ENCODE peak calls at places on chromosome 20, in ten cellular contexts. A is tibial nerve; T is CD4-positive, alpha-beta T cell; J is AG04450; M is CD4-positive, CD25-positive, alpha-beta regulatory T cell; Y is ovary; E is SK-N-SH; H is WERI-Rb-1; S is GM23338; L is neuronal stem cell. B is an unnamed sample.

GRCh38 chr20:45346291-45346718 is 1.9 kb downstream of the SDC4 start:
- DNase-seq in A (no peak), T (no peak), J (no peak), M (no peak), Y (no peak), E (no peak), H (no peak), S (no peak), L (no peak), B (no peak)

GRCh38 chr20:59787186-59787890 is 146.1 kb downstream of the SYCP2 start:
- DNase-seq in A (peak; percentile 2), T (no peak), J (no peak), M (no peak), Y (no peak), E (no peak), H (no peak), S (no peak), L (no peak), B (no peak)

GRCh38 chr20:10906830-10907229 is 233.0 kb upstream of the JAG1 start:
- DNase-seq in A (no peak), T (no peak), J (no peak), M (no peak), Y (no peak), E (no peak), H (no peak), S (no peak), L (no peak), B (no peak)

GRCh38 chr20:33370296-33370695 is 31.0 kb downstream of the CDK5RAP1 start:
- DNase-seq in A (no peak), T (peak; percentile 77), J (no peak), M (peak; percentile 34), Y (no peak), E (no peak), H (no peak), S (no peak), L (no peak), B (no peak)

GRCh38 chr20:38126146-38126912 is 38.7 kb downstream of the TGM2 start:
- DNase-seq in A (no peak), T (no peak), J (no peak), M (no peak), Y (peak; percentile 62), E (no peak), H (no peak), S (no peak), L (no peak), B (no peak)

GRCh38 chr20:51528263-51529026 is 14.1 kb downstream of the NFATC2 start:
- DNase-seq in A (no peak), T (peak; percentile 35), J (no peak), M (peak; percentile 26), Y (no peak), E (no peak), H (no peak), S (no peak), L (no peak), B (no peak)

GRCh38 chr20:32036716-32037355 is 15.2 kb upstream of the HCK start:
- DNase-seq in A (no peak), T (no peak), J (no peak), M (no peak), Y (no peak), E (no peak), H (no peak), S (no peak), L (no peak), B (no peak)

GRCh38 chr20:32336918-32337347 is 21.2 kb upstream of the ASXL1 start:
- DNase-seq in A (peak; percentile 25), T (no peak), J (no peak), M (no peak), Y (no peak), E (peak; percentile 47), H (no peak), S (peak; percentile 75), L (no peak), B (no peak)

GRCh38 chr20:52104546-52105044 is 87.0 kb downstream of the ZFP64 start:
- DNase-seq in A (no peak), T (no peak), J (no peak), M (no peak), Y (no peak), E (peak; percentile 46), H (no peak), S (peak; percentile 88), L (peak; percentile 46), B (no peak)

GRCh38 chr20:21272279-21272678 is 30.9 kb upstream of the XRN2 start:
- DNase-seq in A (no peak), T (no peak), J (no peak), M (no peak), Y (no peak), E (no peak), H (no peak), S (no peak), L (no peak), B (no peak)

GRCh38 chr20:34703573-34704176 is 469 bp upstream of the TP53INP2 start:
- DNase-seq in A (peak; percentile 17), T (no peak), J (no peak), M (peak; percentile 9), Y (peak; percentile 44), E (peak; percentile 60), H (no peak), S (peak; percentile 55), L (no peak), B (no peak)

GRCh38 chr20:56504373-56505005 is 20.1 kb upstream of the FAM209A start:
- DNase-seq in A (no peak), T (no peak), J (no peak), M (no peak), Y (no peak), E (peak; percentile 48), H (peak; percentile 9), S (peak; percentile 64), L (no peak), B (no peak)

GRCh38 chr20:50042370-50043313 is 59.9 kb downstream of the SNAI1 start:
- DNase-seq in A (no peak), T (no peak), J (no peak), M (no peak), Y (no peak), E (no peak), H (no peak), S (no peak), L (no peak), B (no peak)

GRCh38 chr20:34938466-34939163 is 17.0 kb downstream of the GSS start:
- DNase-seq in A (peak; percentile 53), T (no peak), J (no peak), M (no peak), Y (no peak), E (no peak), H (no peak), S (no peak), L (no peak), B (peak; percentile 31)

GRCh38 chr20:4516851-4517250 is 204.9 kb upstream of the PRND start:
- DNase-seq in A (no peak), T (no peak), J (no peak), M (no peak), Y (no peak), E (no peak), H (no peak), S (no peak), L (no peak), B (no peak)

GRCh38 chr20:49846206-49846807 is 33.7 kb downstream of the SLC9A8 start:
- DNase-seq in A (peak; percentile 81), T (peak; percentile 34), J (no peak), M (peak; percentile 27), Y (peak; percentile 43), E (peak; percentile 65), H (peak; percentile 54), S (peak; percentile 92), L (peak; percentile 49), B (no peak)

GRCh38 chr20:51542033-51542893 is at the start of gene NFATC2:
- DNase-seq in A (no peak), T (peak; percentile 39), J (no peak), M (peak; percentile 44), Y (peak; percentile 38), E (peak; percentile 90), H (no peak), S (peak; percentile 69), L (no peak), B (no peak)

GRCh38 chr20:3786665-3787639 is at the start of gene CENPB:
- DNase-seq in A (peak; percentile 84), T (peak; percentile 70), J (no peak), M (peak; percentile 84), Y (peak; percentile 93), E (peak; percentile 98), H (peak; percentile 83), S (peak; percentile 93), L (peak; percentile 87), B (peak; percentile 37)

GRCh38 chr20:35458388-35458787 is 3.0 kb downstream of the CEP250 start:
- DNase-seq in A (no peak), T (no peak), J (no peak), M (no peak), Y (no peak), E (peak; percentile 44), H (no peak), S (no peak), L (no peak), B (no peak)

GRCh38 chr20:1811621-1812498 is 83.3 kb upstream of the SIRPA start:
- DNase-seq in A (no peak), T (no peak), J (no peak), M (no peak), Y (no peak), E (no peak), H (no peak), S (peak; percentile 56), L (peak; percentile 41), B (no peak)
- H3K27ac ChIP-seq in A (peak overlapping the region; percentile 78), T (no peak overlapping the region), J (peak overlapping the region; percentile 52), M (no peak overlapping the region), Y (no peak overlapping the region), E (no peak overlapping the region), H (no peak overlapping the region), S (no peak overlapping the region), L (peak overlapping the region; percentile 7), B (peak overlapping the region; percentile 90)

DNA sequence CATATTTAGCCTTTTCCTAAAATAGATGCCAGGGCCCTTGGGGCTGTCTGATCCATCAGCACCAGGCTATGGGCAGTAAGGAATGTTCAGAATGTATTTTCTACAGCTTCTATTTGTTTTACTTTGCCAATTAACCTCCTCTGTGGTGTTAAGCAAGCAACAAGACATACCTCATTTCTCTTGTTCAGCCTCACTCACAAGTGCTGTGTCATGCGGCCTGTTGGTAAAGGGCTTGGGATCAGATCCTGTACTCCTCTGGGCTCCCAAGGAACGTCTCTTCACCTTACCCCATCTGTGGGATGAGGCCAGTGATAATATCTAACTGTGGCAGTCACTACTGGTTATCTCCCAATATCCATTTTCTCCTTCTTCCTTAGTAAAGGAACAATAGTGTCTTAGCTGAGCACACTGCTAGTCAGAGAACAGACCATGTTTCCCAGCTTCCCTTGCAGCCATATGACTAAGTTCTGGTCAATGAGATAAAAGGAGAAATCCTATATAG is 7.0 kb upstream of the DSTN start:
- DNase-seq in A (no peak), T (no peak), J (no peak), M (no peak), Y (no peak), E (no peak), H (no peak), S (no peak), L (no peak), B (no peak)
- H3K27ac ChIP-seq in A (no peak overlapping the region), T (no peak overlapping the region), J (peak overlapping the region; percentile 77), M (no peak overlapping the region), Y (no peak overlapping the region), E (no peak overlapping the region), H (no peak overlapping the region), S (peak overlapping the region; percentile 52), L (no peak overlapping the region), B (no peak overlapping the region)

GRCh38 chr20:46359233-46359751 is 47.1 kb downstream of the ELMO2 start:
- DNase-seq in A (no peak), T (no peak), J (no peak), M (no peak), Y (no peak), E (no peak), H (no peak), S (no peak), L (no peak), B (no peak)
- H3K27ac ChIP-seq in A (no peak overlapping the region), T (peak overlapping the region; percentile 4), J (no peak overlapping the region), M (peak overlapping the region; percentile 37), Y (no peak overlapping the region), E (no peak overlapping the region), H (no peak overlapping the region), S (no peak overlapping the region), L (no peak overlapping the region), B (no peak overlapping the region)

GRCh38 chr20:63737690-63737939 is 1.2 kb downstream of the LIME1 start:
- DNase-seq in A (no peak), T (no peak), J (no peak), M (no peak), Y (peak; percentile 54), E (peak; percentile 38), H (no peak), S (peak; percentile 64), L (no peak), B (no peak)
- H3K27ac ChIP-seq in A (no peak overlapping the region), T (peak overlapping the region; percentile 83), J (no peak overlapping the region), M (peak overlapping the region; percentile 82), Y (no peak overlapping the region), E (no peak overlapping the region), H (no peak overlapping the region), S (no peak overlapping the region), L (no peak overlapping the region), B (no peak overlapping the region)

B was measured in substantia nigra.